ENCODE peak calls at places on chromosomes 6 and 20, in six cellular contexts. One of them, this sample, is unnamed.

GRCh38 chr6:89980353-89980752 is 86.1 kb downstream of the GJA10 start:
- DNase-seq in small intestine: no peak
- DNase-seq in H4: no peak
- DNase-seq in brain microvascular endothelial cell: no peak
- DNase-seq in PC-3: no peak
- DNase-seq in activated CD4-positive, alpha-beta T cell treated with anti-CD3 and anti-CD28 coated beads, Interleukin-2, amount 50 U/mL, for 48 hours: no peak
- DNase-seq in this sample: no peak

GRCh38 chr20:63206878-63207277 is 9.1 kb downstream of the YTHDF1 start:
- DNase-seq in small intestine: no peak
- DNase-seq in PC-3: peak; percentile 62
- DNase-seq in H4: peak; percentile 54
- DNase-seq in activated CD4-positive, alpha-beta T cell treated with anti-CD3 and anti-CD28 coated beads, Interleukin-2, amount 50 U/mL, for 48 hours: no peak
- DNase-seq in brain microvascular endothelial cell: no peak
- DNase-seq in this sample: no peak

GRCh38 chr6:76422814-76423213 is 350.4 kb upstream of the IMPG1 start:
- DNase-seq in PC-3: no peak
- DNase-seq in small intestine: no peak
- DNase-seq in activated CD4-positive, alpha-beta T cell treated with anti-CD3 and anti-CD28 coated beads, Interleukin-2, amount 50 U/mL, for 48 hours: no peak
- DNase-seq in brain microvascular endothelial cell: no peak
- DNase-seq in H4: no peak
- DNase-seq in this sample: no peak

GRCh38 chr6:16901777-16902176 is 140.5 kb upstream of the ATXN1 start:
- DNase-seq in activated CD4-positive, alpha-beta T cell treated with anti-CD3 and anti-CD28 coated beads, Interleukin-2, amount 50 U/mL, for 48 hours: no peak
- DNase-seq in H4: peak; percentile 25
- DNase-seq in small intestine: no peak
- DNase-seq in PC-3: peak; percentile 75
- DNase-seq in brain microvascular endothelial cell: peak; percentile 34
- DNase-seq in this sample: no peak

GRCh38 chr20:58692579-58693225 is at the start of gene NPEPL1:
- DNase-seq in PC-3: peak; percentile 88
- DNase-seq in activated CD4-positive, alpha-beta T cell treated with anti-CD3 and anti-CD28 coated beads, Interleukin-2, amount 50 U/mL, for 48 hours: peak; percentile 62
- DNase-seq in small intestine: peak; percentile 73
- DNase-seq in H4: no peak
- DNase-seq in brain microvascular endothelial cell: no peak
- DNase-seq in this sample: peak; percentile 76

GRCh38 chr6:87297115-87297514 is 25.3 kb upstream of the SMIM8 start:
- DNase-seq in H4: no peak
- DNase-seq in small intestine: no peak
- DNase-seq in PC-3: no peak
- DNase-seq in brain microvascular endothelial cell: peak; percentile 40
- DNase-seq in activated CD4-positive, alpha-beta T cell treated with anti-CD3 and anti-CD28 coated beads, Interleukin-2, amount 50 U/mL, for 48 hours: no peak
- DNase-seq in this sample: no peak

GRCh38 chr20:62623488-62624324 is 18.6 kb upstream of the SLCO4A1 start:
- DNase-seq in small intestine: peak; percentile 99
- DNase-seq in brain microvascular endothelial cell: peak; percentile 68
- DNase-seq in H4: peak; percentile 94
- DNase-seq in activated CD4-positive, alpha-beta T cell treated with anti-CD3 and anti-CD28 coated beads, Interleukin-2, amount 50 U/mL, for 48 hours: peak; percentile 93
- DNase-seq in PC-3: peak; percentile 98
- DNase-seq in this sample: peak; percentile 97

GRCh38 chr6:36227379-36228344 is 31.1 kb downstream of the BRPF3 start:
- DNase-seq in activated CD4-positive, alpha-beta T cell treated with anti-CD3 and anti-CD28 coated beads, Interleukin-2, amount 50 U/mL, for 48 hours: no peak
- DNase-seq in brain microvascular endothelial cell: no peak
- DNase-seq in PC-3: no peak
- DNase-seq in small intestine: peak; percentile 61
- DNase-seq in H4: no peak
- DNase-seq in this sample: no peak

GRCh38 chr6:132218063-132218696 is 183.1 kb downstream of the MOXD1 start:
- DNase-seq in PC-3: peak; percentile 42
- DNase-seq in H4: no peak
- DNase-seq in activated CD4-positive, alpha-beta T cell treated with anti-CD3 and anti-CD28 coated beads, Interleukin-2, amount 50 U/mL, for 48 hours: no peak
- DNase-seq in brain microvascular endothelial cell: peak; percentile 45
- DNase-seq in small intestine: peak; percentile 8
- DNase-seq in this sample: no peak

GRCh38 chr20:63736893-63737689 is 627 bp downstream of the LIME1 start:
- DNase-seq in activated CD4-positive, alpha-beta T cell treated with anti-CD3 and anti-CD28 coated beads, Interleukin-2, amount 50 U/mL, for 48 hours: peak; percentile 47
- DNase-seq in brain microvascular endothelial cell: no peak
- DNase-seq in H4: no peak
- DNase-seq in small intestine: peak; percentile 28
- DNase-seq in PC-3: no peak
- DNase-seq in this sample: no peak

GRCh38 chr20:43722153-43722505 is 4.7 kb downstream of the GTSF1L start:
- DNase-seq in small intestine: no peak
- DNase-seq in PC-3: no peak
- DNase-seq in activated CD4-positive, alpha-beta T cell treated with anti-CD3 and anti-CD28 coated beads, Interleukin-2, amount 50 U/mL, for 48 hours: peak; percentile 30
- DNase-seq in H4: no peak
- DNase-seq in brain microvascular endothelial cell: no peak
- DNase-seq in this sample: no peak

GRCh38 chr20:52529856-52530255 is 338.3 kb upstream of the ZFP64 start:
- DNase-seq in small intestine: no peak
- DNase-seq in brain microvascular endothelial cell: no peak
- DNase-seq in PC-3: no peak
- DNase-seq in H4: peak; percentile 49
- DNase-seq in activated CD4-positive, alpha-beta T cell treated with anti-CD3 and anti-CD28 coated beads, Interleukin-2, amount 50 U/mL, for 48 hours: no peak
- DNase-seq in this sample: no peak

GRCh38 chr6:133835901-133836300 is 53.0 kb upstream of the TCF21 start:
- DNase-seq in brain microvascular endothelial cell: peak; percentile 27
- DNase-seq in PC-3: peak; percentile 4
- DNase-seq in activated CD4-positive, alpha-beta T cell treated with anti-CD3 and anti-CD28 coated beads, Interleukin-2, amount 50 U/mL, for 48 hours: no peak
- DNase-seq in small intestine: no peak
- DNase-seq in H4: no peak
- DNase-seq in this sample: no peak

GRCh38 chr6:31795616-31796298 is at the start of gene VARS1:
- DNase-seq in H4: peak; percentile 86
- DNase-seq in small intestine: peak; percentile 92
- DNase-seq in PC-3: peak; percentile 90
- DNase-seq in activated CD4-positive, alpha-beta T cell treated with anti-CD3 and anti-CD28 coated beads, Interleukin-2, amount 50 U/mL, for 48 hours: peak; percentile 88
- DNase-seq in brain microvascular endothelial cell: peak; percentile 68
- DNase-seq in this sample: peak; percentile 95

GRCh38 chr20:62598761-62599194 is 43.5 kb upstream of the SLCO4A1 start:
- DNase-seq in H4: peak; percentile 53
- DNase-seq in PC-3: peak; percentile 83
- DNase-seq in small intestine: peak; percentile 46
- DNase-seq in brain microvascular endothelial cell: no peak
- DNase-seq in activated CD4-positive, alpha-beta T cell treated with anti-CD3 and anti-CD28 coated beads, Interleukin-2, amount 50 U/mL, for 48 hours: no peak
- DNase-seq in this sample: no peak

GRCh38 chr6:141562801-141563763 is 569.6 kb upstream of the GJE1 start:
- DNase-seq in H4: peak; percentile 71
- DNase-seq in activated CD4-positive, alpha-beta T cell treated with anti-CD3 and anti-CD28 coated beads, Interleukin-2, amount 50 U/mL, for 48 hours: peak; percentile 43
- DNase-seq in PC-3: peak; percentile 85
- DNase-seq in brain microvascular endothelial cell: peak; percentile 54
- DNase-seq in small intestine: peak; percentile 65
- DNase-seq in this sample: peak; percentile 62

GRCh38 chr6:154615483-154616025 is 105.1 kb upstream of the CNKSR3 start:
- DNase-seq in brain microvascular endothelial cell: peak; percentile 59
- DNase-seq in small intestine: peak; percentile 93
- DNase-seq in PC-3: peak; percentile 72
- DNase-seq in H4: peak; percentile 91
- DNase-seq in activated CD4-positive, alpha-beta T cell treated with anti-CD3 and anti-CD28 coated beads, Interleukin-2, amount 50 U/mL, for 48 hours: no peak
- DNase-seq in this sample: no peak